ENCODE peak calls at places on chromosomes 3 and 15, in seven cellular contexts. M, F, I, X, Y, U and T are unnamed samples.

GRCh38 chr15:39720721-39721611 is 61.7 kb downstream of the FSIP1 start:
- DNase-seq in Y (no peak), F (no peak), I (no peak), M (no peak), U (no peak), X (no peak), T (no peak)

GRCh38 chr15:85168642-85169173 is 187.1 kb downstream of the PDE8A start:
- DNase-seq in F (peak), I (peak), M (peak), Y (peak), U (no peak), X (peak), T (no peak)

GRCh38 chr15:78840661-78841060 is 29.4 kb upstream of the ADAMTS7 start:
- DNase-seq in F (no peak), X (no peak), Y (no peak), I (no peak), M (no peak), U (no peak), T (no peak)

GRCh38 chr15:69161878-69162213 is 1.4 kb downstream of the GLCE start:
- DNase-seq in F (no peak), M (peak), U (no peak), X (no peak), Y (no peak), I (no peak), T (no peak)

GRCh38 chr15:96264351-96264798 is 66.1 kb upstream of the NR2F2 start:
- DNase-seq in M (no peak), F (no peak), Y (no peak), U (peak), I (peak), X (peak), T (no peak)

GRCh38 chr3:30293621-30294240 is 312.7 kb upstream of the TGFBR2 start:
- DNase-seq in X (no peak), Y (no peak), F (no peak), M (peak), U (no peak), I (no peak), T (no peak)

GRCh38 chr3:9913601-9914000 is 3.3 kb upstream of the IL17RC start:
- DNase-seq in X (no peak), U (no peak), Y (no peak), M (no peak), I (no peak), F (no peak), T (no peak)

GRCh38 chr3:21294768-21295167 is 456.2 kb downstream of the ZNF385D start:
- DNase-seq in M (no peak), F (no peak), Y (no peak), I (no peak), X (no peak), U (no peak), T (no peak)

GRCh38 chr15:28989239-28989830 is 103.6 kb downstream of the APBA2 start:
- DNase-seq in M (no peak), I (no peak), X (peak), F (no peak), U (no peak), Y (no peak), T (no peak)

DNA sequence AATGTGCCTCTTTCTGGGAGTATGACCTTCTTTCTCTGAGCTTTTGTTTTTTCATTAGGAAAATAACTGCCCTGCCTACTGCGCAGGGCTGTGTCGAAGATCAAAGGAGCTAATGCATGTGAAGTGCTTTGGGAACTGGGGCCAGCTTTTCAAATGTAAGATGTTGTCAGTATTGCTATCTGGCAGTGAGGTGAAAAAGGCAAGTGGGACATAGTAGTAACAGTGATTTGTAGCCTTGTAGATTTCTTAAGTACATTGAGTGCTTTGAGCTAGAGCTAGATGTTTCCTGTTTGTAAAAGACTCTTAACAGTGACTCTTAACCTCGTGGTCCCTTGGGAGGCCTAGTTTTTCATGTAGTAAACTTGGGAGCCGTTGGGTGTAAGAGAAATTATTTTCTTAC is 126.5 kb downstream of the ECT2 start:
- DNase-seq in U (no peak), I (peak), Y (no peak), F (no peak), M (peak), X (no peak), T (no peak)
- H3K4me3 ChIP-seq in U (no peak), I (no peak), Y (no peak), F (no peak), M (no peak), X (no peak), T (no peak)

GRCh38 chr3:14125193-14126016 is 553 bp downstream of the TMEM43 start:
- DNase-seq in M (peak), F (peak), I (peak), U (peak), X (peak), Y (peak), T (no peak)
- TF ChIP-seq POLR2A in M (no peak), F (no peak), I (no peak), U (no peak), X (no peak), Y (peak), T (peak)

GRCh38 chr15:90167121-90167520 is 34.0 kb upstream of the SEMA4B start:
- DNase-seq in M (no peak), F (no peak), X (no peak), U (no peak), Y (no peak), I (no peak), T (no peak)

GRCh38 chr15:90165157-90165556 is 36.0 kb upstream of the SEMA4B start:
- DNase-seq in M (no peak), I (no peak), Y (no peak), F (no peak), U (no peak), X (no peak), T (no peak)

GRCh38 chr15:90162956-90163355 is 38.2 kb upstream of the SEMA4B start:
- DNase-seq in F (no peak), U (no peak), X (no peak), I (no peak), Y (no peak), M (no peak), T (no peak)

GRCh38 chr15:90161946-90162345 is 39.2 kb upstream of the SEMA4B start:
- DNase-seq in U (no peak), I (no peak), Y (peak), M (no peak), F (no peak), X (no peak), T (no peak)

DNA sequence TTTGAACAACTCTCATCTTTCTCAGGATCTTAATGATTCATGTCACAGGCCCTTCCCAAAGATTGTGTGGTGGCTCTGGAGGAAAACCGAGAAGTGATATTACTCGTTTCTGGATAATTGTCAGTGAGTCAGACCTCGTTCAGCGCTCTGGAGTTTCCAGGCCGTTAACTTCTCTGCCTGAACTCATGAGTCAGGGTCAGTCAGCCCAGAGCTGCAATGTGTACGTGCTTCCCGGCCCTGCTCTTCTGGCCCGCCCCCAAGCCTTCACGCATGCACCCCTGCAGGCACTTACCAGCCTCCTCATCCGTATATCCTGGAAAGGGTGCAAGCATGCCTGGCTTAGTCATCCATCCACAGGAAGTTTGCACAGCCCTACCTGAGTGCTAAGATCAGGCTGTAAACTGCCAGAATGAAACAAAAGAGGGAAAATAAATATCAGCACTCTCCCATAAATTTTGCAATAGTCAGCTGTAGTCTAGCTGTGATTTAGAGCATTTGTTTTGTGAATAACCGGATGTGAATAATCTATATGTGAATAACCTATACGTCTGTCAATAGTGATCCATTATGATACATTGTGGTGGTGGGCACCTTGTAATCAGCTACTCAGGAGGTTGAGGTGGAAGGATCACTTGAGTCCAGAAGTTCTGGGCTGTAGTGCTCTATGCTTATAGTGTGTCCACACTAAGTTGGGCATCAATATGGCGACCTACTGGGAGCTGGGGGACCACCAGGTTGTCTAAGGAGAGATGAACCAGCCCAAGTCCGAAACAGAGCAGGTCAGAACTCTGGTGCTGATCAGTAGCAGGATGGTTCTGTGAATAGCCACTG is 35.3 kb upstream of the SEMA4B start:
- DNase-seq in M (peak), I (peak), X (peak), F (peak), Y (peak), U (no peak), T (peak)
- H3K4me3 ChIP-seq in M (no peak), I (no peak), X (no peak), F (no peak), Y (no peak), U (no peak), T (no peak)

DNA sequence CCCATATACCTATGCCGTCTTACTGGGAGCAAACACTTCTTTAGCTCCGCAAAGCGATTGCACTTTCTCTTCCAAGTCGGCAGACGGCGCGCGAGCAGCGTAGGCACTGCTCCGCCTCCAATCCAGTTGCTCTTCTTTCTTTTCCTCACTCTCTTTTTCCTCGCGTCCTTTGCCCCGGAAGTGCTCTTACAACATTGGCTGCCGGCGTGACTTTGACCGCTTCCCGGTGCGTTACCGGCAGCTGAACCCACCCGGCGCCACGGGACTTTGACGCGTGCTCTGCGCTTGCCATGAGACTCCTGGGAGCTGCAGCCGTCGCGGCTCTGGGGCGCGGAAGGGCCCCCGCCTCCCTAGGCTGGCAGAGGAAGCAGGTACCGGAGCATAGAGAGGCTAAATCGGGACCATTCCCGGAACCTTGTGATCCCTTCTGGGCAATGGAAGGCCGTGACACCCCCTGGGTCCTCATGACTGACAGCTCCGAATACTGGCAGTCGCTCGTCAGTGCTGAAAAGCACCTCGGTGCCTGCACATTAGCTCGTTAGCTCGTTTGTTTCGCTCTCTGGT is at the start of gene GFM1:
- DNase-seq in M (peak), I (peak), Y (peak), F (peak), U (peak), X (peak), T (peak)
- TF ChIP-seq POLR2A in M (peak), I (peak), Y (peak), F (peak), U (peak), X (peak), T (peak)